ENCODE peak calls at places on chromosomes 13 and 19, in five cellular contexts. L, Q, P, K and I are unnamed samples.

GRCh38 chr13:94344126-94344863 is 135.2 kb downstream of the DCT start:
- DNase-seq in L (no peak), Q (peak), P (peak), K (no peak), I (no peak)

GRCh38 chr19:4715529-4716221 is 8.0 kb downstream of the DPP9 start:
- DNase-seq in L (no peak), Q (peak), P (no peak), K (no peak), I (no peak)

GRCh38 chr19:45613926-45614725 is 12.1 kb upstream of the GPR4 start:
- DNase-seq in L (peak), Q (no peak), P (no peak), K (no peak), I (peak)

GRCh38 chr13:34011552-34012085 is 193.7 kb downstream of the RFC3 start:
- DNase-seq in L (no peak), Q (peak), P (no peak), K (no peak), I (no peak)

GRCh38 chr19:18385675-18386542 is at the start of gene GDF15:
- DNase-seq in L (no peak), Q (peak), P (no peak), K (peak), I (peak)

GRCh38 chr19:14114854-14115253 is 2.7 kb downstream of the PRKACA start:
- DNase-seq in L (no peak), Q (no peak), P (no peak), K (peak), I (no peak)

GRCh38 chr13:110371550-110372465 is 64.7 kb downstream of the COL4A2 start:
- DNase-seq in L (peak), Q (no peak), P (no peak), K (no peak), I (no peak)

GRCh38 chr19:32708457-32708856 is 11.1 kb upstream of the TDRD12 start:
- DNase-seq in L (no peak), Q (no peak), P (no peak), K (no peak), I (no peak)

GRCh38 chr19:9041023-9041422 is 30.8 kb upstream of the MUC16 start:
- DNase-seq in L (no peak), Q (no peak), P (no peak), K (no peak), I (no peak)

GRCh38 chr13:98649861-98650260 is 73.0 kb upstream of the STK24 start:
- DNase-seq in L (no peak), Q (no peak), P (no peak), K (no peak), I (no peak)

GRCh38 chr13:92804346-92804745 is 422.3 kb upstream of the GPC6 start:
- DNase-seq in L (no peak), Q (no peak), P (no peak), K (no peak), I (no peak)

GRCh38 chr13:55090612-55091011 is 2050.1 kb upstream of the PRR20A start:
- DNase-seq in L (no peak), Q (no peak), P (no peak), K (no peak), I (no peak)

GRCh38 chr19:22814124-22814523 is 18.0 kb upstream of the ZNF723 start:
- DNase-seq in L (no peak), Q (no peak), P (no peak), K (no peak), I (no peak)

GRCh38 chr19:48530044-48530720 is 18.5 kb upstream of the LMTK3 start:
- DNase-seq in L (no peak), Q (no peak), P (no peak), K (no peak), I (no peak)

GRCh38 chr19:5882421-5882968 is 12.2 kb upstream of the FUT5 start:
- DNase-seq in L (no peak), Q (no peak), P (no peak), K (no peak), I (no peak)

GRCh38 chr19:40778865-40779284 is 828 bp downstream of the RAB4B start:
- DNase-seq in L (no peak), Q (peak), P (no peak), K (peak), I (no peak)

GRCh38 chr19:15437355-15438123 is 12.2 kb downstream of the WIZ start:
- DNase-seq in L (no peak), Q (peak), P (no peak), K (no peak), I (no peak)

GRCh38 chr13:24276310-24276709 is 33.1 kb upstream of the C1QTNF9 start:
- DNase-seq in L (peak), Q (no peak), P (no peak), K (no peak), I (no peak)

GRCh38 chr13:29519921-29520320 is 75.6 kb downstream of the SLC7A1 start:
- DNase-seq in L (no peak), Q (no peak), P (no peak), K (no peak), I (no peak)

GRCh38 chr19:41302624-41303351 is 7.2 kb upstream of the CCDC97 start:
- DNase-seq in L (peak), Q (no peak), P (no peak), K (no peak), I (no peak)

GRCh38 chr19:39428309-39429112 is 7.2 kb downstream of the RPS16 start:
- DNase-seq in L (no peak), Q (peak), P (no peak), K (no peak), I (no peak)

GRCh38 chr19:12527034-12527836 is 24.0 kb downstream of the ZNF564 start:
- DNase-seq in L (no peak), Q (no peak), P (no peak), K (peak), I (no peak)

GRCh38 chr13:84430015-84430414 is 547.7 kb upstream of the SLITRK1 start:
- DNase-seq in L (no peak), Q (no peak), P (no peak), K (no peak), I (no peak)

GRCh38 chr13:109764474-109765292 is 21.7 kb downstream of the IRS2 start:
- DNase-seq in L (no peak), Q (no peak), P (no peak), K (no peak), I (no peak)

GRCh38 chr19:3609779-3610719 is 3.4 kb upstream of the TBXA2R start:
- DNase-seq in L (no peak), Q (no peak), P (no peak), K (no peak), I (no peak)

GRCh38 chr13:54750521-54750920 is 1721.9 kb downstream of the OLFM4 start:
- DNase-seq in L (no peak), Q (no peak), P (no peak), K (no peak), I (no peak)

DNA sequence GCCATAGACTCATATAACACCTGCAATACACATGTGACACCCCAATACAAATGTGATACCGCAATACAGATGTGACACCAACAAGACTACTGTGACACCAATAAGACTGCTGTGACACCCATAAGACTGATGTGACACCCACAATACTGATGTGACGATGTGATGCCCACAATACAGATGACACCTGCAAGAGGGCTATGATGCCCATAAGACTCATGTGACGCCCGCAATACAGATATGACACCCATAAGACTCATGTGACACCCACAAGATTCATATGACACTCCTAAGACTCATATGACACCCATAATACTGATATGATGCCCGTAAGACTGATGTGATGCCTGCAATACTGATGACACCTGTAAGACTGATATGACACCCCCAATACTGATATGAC is 113.0 kb downstream of the MRPL57 start:
- DNase-seq in L (no peak), Q (no peak), P (no peak), K (no peak), I (no peak)
- TF ChIP-seq YY1 in L (no peak), Q (no peak), P (no peak), K (no peak), I (no peak)

GRCh38 chr13:50227356-50227755 is 212.1 kb downstream of the KCNRG start:
- DNase-seq in L (no peak), Q (no peak), P (no peak), K (no peak), I (no peak)

GRCh38 chr13:50228527-50228926 is 213.3 kb downstream of the KCNRG start:
- DNase-seq in L (no peak), Q (no peak), P (no peak), K (no peak), I (no peak)

GRCh38 chr13:50226515-50227147 is 211.4 kb downstream of the KCNRG start:
- DNase-seq in L (no peak), Q (no peak), P (no peak), K (no peak), I (no peak)

GRCh38 chr13:50230365-50230978 is 215.2 kb downstream of the KCNRG start:
- DNase-seq in L (no peak), Q (peak), P (no peak), K (no peak), I (no peak)

GRCh38 chr13:50229935-50230334 is 214.7 kb downstream of the KCNRG start:
- DNase-seq in L (no peak), Q (no peak), P (no peak), K (no peak), I (no peak)
- H3K9ac ChIP-seq in L (no peak), Q (no peak), P (no peak), K (no peak), I (no peak)

DNA sequence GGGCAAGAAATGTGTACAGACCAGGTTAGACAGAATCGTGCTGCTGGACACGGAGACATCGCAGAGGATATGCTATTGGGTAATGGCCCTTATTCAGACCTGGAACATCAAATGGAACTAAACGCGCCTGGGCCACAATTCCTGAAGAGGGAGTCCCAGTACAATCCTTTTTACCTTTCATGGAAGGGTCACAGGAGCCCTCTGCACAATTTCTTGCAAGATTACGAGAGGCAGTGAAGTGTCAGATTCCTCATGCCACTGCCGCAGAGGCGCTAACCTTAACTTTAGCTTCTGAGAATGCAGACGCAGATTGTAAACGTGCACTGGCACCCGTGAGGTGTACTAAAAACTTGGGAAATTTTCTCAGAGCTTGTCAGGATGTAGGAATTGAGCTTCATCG is 18.1 kb downstream of the CLEC4M start:
- DNase-seq in L (no peak), Q (no peak), P (no peak), K (no peak), I (no peak)
- TF ChIP-seq CEBPB in L (no peak), Q (no peak), P (no peak), K (no peak), I (no peak)

GRCh38 chr19:10812902-10813404 is 23.1 kb downstream of the TMED1 start:
- DNase-seq in L (no peak), Q (no peak), P (no peak), K (peak), I (no peak)
- TF ChIP-seq YY1 in L (no peak), Q (no peak), P (no peak), K (no peak), I (no peak)

GRCh38 chr19:29680447-29680846 is 15.2 kb downstream of the PLEKHF1 start:
- DNase-seq in L (no peak), Q (no peak), P (no peak), K (no peak), I (no peak)
- H3K9ac ChIP-seq in L (peak), Q (no peak), P (no peak), K (no peak), I (no peak)

GRCh38 chr13:99960663-99961440 is 10.7 kb downstream of the ZIC5 start:
- DNase-seq in L (no peak), Q (no peak), P (no peak), K (no peak), I (no peak)

GRCh38 chr13:99956473-99957349 is 14.9 kb downstream of the ZIC5 start:
- DNase-seq in L (no peak), Q (peak), P (no peak), K (no peak), I (no peak)

GRCh38 chr13:99959127-99959529 is 12.4 kb downstream of the ZIC5 start:
- DNase-seq in L (no peak), Q (no peak), P (no peak), K (no peak), I (no peak)

GRCh38 chr13:99959538-99960230 is 11.9 kb downstream of the ZIC5 start:
- DNase-seq in L (no peak), Q (no peak), P (no peak), K (no peak), I (no peak)

GRCh38 chr13:99958402-99959126 is 13.0 kb downstream of the ZIC5 start:
- DNase-seq in L (no peak), Q (no peak), P (no peak), K (no peak), I (no peak)
- TF ChIP-seq CEBPB in L (no peak), Q (no peak), P (no peak), K (no peak), I (no peak)

GRCh38 chr19:17353386-17353785 is 16.0 kb downstream of the GTPBP3 start:
- DNase-seq in L (no peak), Q (no peak), P (no peak), K (no peak), I (no peak)
- TF ChIP-seq YY1 in L (no peak), Q (no peak), P (no peak), K (no peak), I (no peak)